ENCODE peak calls at places on chromosomes 4 and X, in seven cellular contexts. H is neural crest cell; Q is activated CD4-positive, alpha-beta T cell treated with anti-CD3 and anti-CD28 coated beads, Interleukin-2, amount 50 U/mL, for 24 hours; D is SW480; A is H9; B is hypothalamus; U is tibial artery. G is an unnamed sample.

GRCh38 chr4:74675673-74676279 is 118.5 kb downstream of the BTC start:
- DNase-seq in H (peak), Q (no peak), D (peak), A (no peak), B (no peak), U (no peak), G (peak)

GRCh38 chrX:84469226-84469625 is 33.0 kb downstream of the HDX start:
- DNase-seq in H (no peak), Q (no peak), D (no peak), A (no peak), B (no peak), U (no peak), G (peak)

GRCh38 chr4:142083264-142083663 is 446.9 kb downstream of the IL15 start:
- DNase-seq in H (no peak), Q (no peak), D (no peak), A (no peak), B (no peak), U (no peak), G (no peak)

GRCh38 chr4:7708981-7709380 is 230.7 kb downstream of the AFAP1 start:
- DNase-seq in H (no peak), Q (no peak), D (peak), A (no peak), B (no peak), U (no peak), G (no peak)

GRCh38 chr4:5780831-5781480 is 70.0 kb downstream of the EVC start:
- DNase-seq in H (no peak), Q (no peak), D (no peak), A (peak), B (no peak), U (no peak), G (no peak)

GRCh38 chrX:1542994-1543725 is 6.2 kb upstream of the P2RY8 start:
- DNase-seq in H (no peak), Q (no peak), D (no peak), A (no peak), B (no peak), U (no peak), G (no peak)

GRCh38 chrX:65674351-65674893 is 7.0 kb downstream of the MSN start:
- DNase-seq in H (no peak), Q (no peak), D (no peak), A (no peak), B (no peak), U (no peak), G (no peak)

GRCh38 chr4:140720387-140721087 is 35.6 kb downstream of the TBC1D9 start:
- DNase-seq in H (no peak), Q (no peak), D (no peak), A (no peak), B (no peak), U (no peak), G (no peak)

GRCh38 chrX:101263766-101264165 is 27.4 kb downstream of the TAF7L start:
- DNase-seq in H (no peak), Q (no peak), D (no peak), A (no peak), B (no peak), U (no peak), G (no peak)

GRCh38 chr4:69832326-69833030 is 27.5 kb downstream of the SULT1E1 start:
- DNase-seq in H (no peak), Q (no peak), D (no peak), A (no peak), B (no peak), U (no peak), G (no peak)

GRCh38 chr4:25965629-25966028 is 51.6 kb downstream of the SMIM20 start:
- DNase-seq in H (no peak), Q (no peak), D (no peak), A (no peak), B (no peak), U (no peak), G (no peak)

GRCh38 chr4:157576671-157577070 is 356.1 kb downstream of the GRIA2 start:
- DNase-seq in H (no peak), Q (no peak), D (no peak), A (no peak), B (no peak), U (no peak), G (no peak)

GRCh38 chr4:78710536-78710935 is 65.6 kb upstream of the BMP2K start:
- DNase-seq in H (no peak), Q (no peak), D (no peak), A (no peak), B (no peak), U (no peak), G (no peak)